ENCODE peak calls at places on chromosome 19, in nine cellular contexts. V is amniotic stem cell; B is progenitor cell of endocrine pancreas; O is COR-L47; M is transverse colon; N is left cardiac atrium; L is body of pancreas; H is activated CD4-positive, alpha-beta T cell treated with anti-CD3 and anti-CD28 coated beads for 24 hours; U is activated naive CD8-positive, alpha-beta T cell treated with anti-CD3 and anti-CD28 coated beads for 36 hours. T is an unnamed sample.

GRCh38 chr19:13953021-13953531 is 767 bp downstream of the DCAF15 start:
- DNase-seq in M (peak), B (no peak), N (no peak), L (no peak), U (no peak), H (no peak), V (peak), O (no peak), T (no peak)

GRCh38 chr19:53892981-53893325 is 11.0 kb downstream of the PRKCG start:
- DNase-seq in V (no peak), O (no peak), M (no peak), B (no peak), U (no peak), N (no peak), L (no peak), H (no peak), T (no peak)

GRCh38 chr19:14048439-14049153 is 13.3 kb downstream of the PALM3 start:
- DNase-seq in O (peak), U (peak), N (no peak), B (no peak), M (peak), L (peak), V (no peak), H (peak), T (no peak)

GRCh38 chr19:1811472-1811894 is 593 bp downstream of the ATP8B3 start:
- DNase-seq in L (peak), B (no peak), M (peak), N (peak), H (peak), U (peak), V (no peak), O (no peak), T (no peak)

GRCh38 chr19:7196721-7197168 is 97.5 kb downstream of the INSR start:
- DNase-seq in H (no peak), N (peak), L (peak), O (no peak), B (no peak), M (no peak), U (no peak), V (no peak), T (no peak)

GRCh38 chr19:2612619-2613249 is 89.8 kb downstream of the GNG7 start:
- DNase-seq in H (no peak), M (no peak), U (no peak), O (no peak), N (peak), V (no peak), B (no peak), L (no peak), T (no peak)

GRCh38 chr19:4585556-4585955 is 26.1 kb upstream of the SEMA6B start:
- DNase-seq in L (no peak), M (no peak), V (no peak), U (no peak), H (no peak), N (no peak), O (no peak), B (no peak), T (no peak)

GRCh38 chr19:46107371-46107770 is 17.1 kb downstream of the IGFL3 start:
- DNase-seq in B (no peak), H (no peak), L (no peak), N (no peak), O (no peak), V (no peak), M (no peak), U (no peak), T (no peak)

GRCh38 chr19:2763687-2764086 is 19.4 kb downstream of the SGTA start:
- DNase-seq in M (no peak), U (no peak), N (no peak), B (no peak), V (no peak), O (no peak), H (no peak), L (no peak), T (no peak)

GRCh38 chr19:8336072-8336569 is 6.9 kb downstream of the KANK3 start:
- DNase-seq in N (no peak), M (no peak), V (no peak), H (no peak), U (no peak), L (no peak), B (no peak), O (no peak), T (no peak)

GRCh38 chr19:10533656-10534386 is 9.9 kb upstream of the ATG4D start:
- DNase-seq in M (no peak), O (no peak), H (no peak), V (peak), N (no peak), U (no peak), L (no peak), B (no peak), T (no peak)

GRCh38 chr19:49439841-49440240 is 1.5 kb downstream of the SLC17A7 start:
- DNase-seq in L (no peak), B (no peak), M (no peak), N (no peak), O (no peak), V (no peak), H (no peak), U (no peak), T (no peak)

GRCh38 chr19:29587518-29587986 is 18.5 kb upstream of the POP4 start:
- DNase-seq in O (no peak), N (no peak), V (no peak), L (no peak), H (no peak), M (peak), B (no peak), U (peak), T (no peak)

GRCh38 chr19:19303411-19303810 is 16.9 kb downstream of the SUGP1 start:
- DNase-seq in L (no peak), V (no peak), B (no peak), M (no peak), H (no peak), U (no peak), O (no peak), N (no peak), T (no peak)

GRCh38 chr19:55426042-55426441 is 17.1 kb downstream of the SHISA7 start:
- DNase-seq in H (no peak), M (no peak), B (no peak), L (no peak), V (no peak), O (no peak), U (no peak), N (no peak), T (no peak)

GRCh38 chr19:2962018-2962670 is 15.2 kb upstream of the TLE6 start:
- DNase-seq in B (peak), U (no peak), L (peak), H (no peak), O (peak), N (no peak), M (peak), V (peak), T (peak)

GRCh38 chr19:4057913-4058695 is 8.6 kb downstream of the ZBTB7A start:
- DNase-seq in B (no peak), V (no peak), L (peak), M (peak), N (peak), U (peak), H (no peak), O (no peak), T (no peak)

GRCh38 chr19:50433201-50434180 is 799 bp downstream of the MYBPC2 start:
- DNase-seq in M (no peak), L (no peak), U (no peak), H (no peak), O (no peak), V (no peak), N (no peak), B (no peak), T (no peak)

GRCh38 chr19:39038098-39038497 is 5.7 kb upstream of the FBXO27 start:
- DNase-seq in O (no peak), N (peak), H (no peak), M (peak), V (no peak), B (no peak), U (no peak), L (peak), T (no peak)

GRCh38 chr19:51024924-51025323 is 1.5 kb downstream of the KLK11 start:
- DNase-seq in H (no peak), B (no peak), N (no peak), L (no peak), O (no peak), M (no peak), V (no peak), U (no peak), T (no peak)

GRCh38 chr19:10566658-10567410 is 1.0 kb upstream of the KRI1 start:
- DNase-seq in U (peak), L (peak), V (no peak), M (peak), H (no peak), B (no peak), O (no peak), N (peak), T (no peak)

GRCh38 chr19:50933640-50934039 is 19.2 kb downstream of the KLK5 start:
- DNase-seq in O (no peak), N (no peak), M (no peak), L (no peak), B (no peak), V (no peak), U (no peak), H (no peak), T (no peak)

GRCh38 chr19:42412223-42412622 is 15.0 kb downstream of the LIPE start:
- DNase-seq in B (no peak), L (no peak), U (no peak), M (peak), O (no peak), V (no peak), H (no peak), N (no peak), T (no peak)

GRCh38 chr19:51706296-51706695 is 13.2 kb downstream of the SPACA6 start:
- DNase-seq in N (no peak), M (no peak), L (no peak), H (no peak), V (no peak), O (no peak), B (no peak), U (no peak), T (no peak)

GRCh38 chr19:38949580-38950367 is 19.0 kb downstream of the MRPS12 start:
- DNase-seq in L (peak), H (peak), O (no peak), N (peak), M (peak), V (no peak), U (peak), B (peak), T (peak)

GRCh38 chr19:5891938-5892771 is 11.4 kb downstream of the NDUFA11 start:
- DNase-seq in N (peak), H (no peak), O (no peak), B (peak), L (peak), U (peak), M (peak), V (no peak), T (no peak)

GRCh38 chr19:48629599-48630288 is 7.4 kb downstream of the DBP start:
- DNase-seq in M (peak), L (no peak), V (no peak), H (no peak), O (no peak), B (no peak), N (peak), U (no peak), T (no peak)

GRCh38 chr19:15123900-15124299 is 16.7 kb downstream of the SYDE1 start:
- DNase-seq in U (no peak), B (no peak), H (no peak), O (no peak), L (peak), M (peak), N (peak), V (no peak), T (no peak)

GRCh38 chr19:41532526-41532925 is 43.4 kb upstream of the CEACAM21 start:
- DNase-seq in O (no peak), H (no peak), L (no peak), B (no peak), M (no peak), U (no peak), N (no peak), V (no peak), T (no peak)

GRCh38 chr19:11673608-11674041 is 65.1 kb downstream of the ZNF823 start:
- DNase-seq in L (peak), O (peak), M (peak), U (peak), V (peak), N (peak), B (peak), H (peak), T (no peak)

GRCh38 chr19:48965033-48965805 is at the start of gene FTL:
- DNase-seq in L (peak), H (peak), M (peak), V (peak), O (peak), U (peak), N (peak), B (peak), T (peak)

GRCh38 chr19:42349378-42350107 is 24.1 kb downstream of the MEGF8 start:
- DNase-seq in H (no peak), M (no peak), V (no peak), L (no peak), O (no peak), N (no peak), B (no peak), U (no peak), T (no peak)

GRCh38 chr19:37505958-37506386 is 767 bp upstream of the ZNF793 start:
- DNase-seq in V (no peak), B (no peak), H (no peak), O (no peak), U (no peak), N (no peak), M (no peak), L (no peak), T (peak)

GRCh38 chr19:6250024-6250605 is 29.7 kb downstream of the MLLT1 start:
- DNase-seq in H (no peak), M (no peak), U (no peak), O (no peak), B (no peak), L (no peak), N (no peak), V (no peak), T (no peak)

GRCh38 chr19:38433268-38433733 is at the start of gene RYR1:
- DNase-seq in U (peak), O (no peak), H (peak), M (peak), V (no peak), B (no peak), N (peak), L (peak), T (no peak)

GRCh38 chr19:37986048-37986750 is 79.2 kb downstream of the SIPA1L3 start:
- DNase-seq in H (no peak), M (no peak), U (no peak), L (no peak), N (no peak), O (peak), V (no peak), B (no peak), T (no peak)

GRCh38 chr19:45395524-45396388 is 9.1 kb downstream of the PPP1R13L start:
- DNase-seq in L (no peak), V (no peak), U (no peak), O (no peak), N (no peak), H (no peak), B (no peak), M (no peak), T (no peak)

GRCh38 chr19:32878988-32879387 is 9.4 kb upstream of the SLC7A9 start:
- DNase-seq in N (no peak), O (no peak), U (no peak), L (no peak), B (no peak), M (no peak), H (no peak), V (no peak), T (no peak)

GRCh38 chr19:33332248-33332647 is 29.9 kb upstream of the CEBPA start:
- DNase-seq in O (no peak), M (no peak), N (no peak), B (no peak), H (no peak), L (no peak), U (no peak), V (no peak), T (no peak)

T was measured in NCI-H2107.